ENCODE peak calls at places on chromosomes 7 and 10, in eight cellular contexts. C is A549, P is stomach, O is ovary, E is IMR-90, K is body of pancreas, Z is NB4, Y is right lobe of liver. I is an unnamed sample.

GRCh38 chr10:96359616-96360015 is 814 bp upstream of the OPALIN start:
- DNase-seq in K (no peak), E (no peak), Y (no peak), P (no peak), O (no peak), Z (no peak), C (no peak), I (no peak)

GRCh38 chr7:34062826-34063225 is 157.5 kb downstream of the BMPER start:
- DNase-seq in C (no peak), E (no peak), Y (no peak), O (no peak), K (no peak), P (no peak), Z (no peak), I (no peak)

GRCh38 chr7:85176197-85176596 is 10.7 kb downstream of the SEMA3D start:
- DNase-seq in Y (no peak), Z (no peak), O (no peak), C (no peak), P (no peak), K (no peak), E (peak), I (no peak)

GRCh38 chr10:127918570-127918969 is 11.7 kb downstream of the PTPRE start:
- DNase-seq in P (no peak), E (no peak), C (no peak), Y (no peak), K (peak), Z (peak), O (no peak), I (no peak)

GRCh38 chr10:91604462-91604935 is 28.4 kb downstream of the PPP1R3C start:
- DNase-seq in O (no peak), K (no peak), Z (no peak), Y (no peak), C (no peak), P (no peak), E (no peak), I (no peak)

GRCh38 chr7:158749396-158749795 is 44.8 kb upstream of the NCAPG2 start:
- DNase-seq in Z (no peak), Y (no peak), E (no peak), O (no peak), P (no peak), K (no peak), C (no peak), I (no peak)

GRCh38 chr10:79414714-79415113 is 30.7 kb downstream of the ZCCHC24 start:
- DNase-seq in Y (no peak), P (no peak), E (no peak), O (peak), Z (no peak), C (no peak), K (no peak), I (no peak)

GRCh38 chr10:69443354-69443753 is 7.9 kb upstream of the TSPAN15 start:
- DNase-seq in P (no peak), O (no peak), K (no peak), E (no peak), Y (no peak), Z (no peak), C (no peak), I (no peak)

GRCh38 chr10:24952146-24952700 is at the start of gene PRTFDC1:
- DNase-seq in E (no peak), P (peak), Y (no peak), Z (no peak), C (peak), K (peak), O (peak), I (peak)

GRCh38 chr7:100215895-100216294 is 3.9 kb upstream of the PVRIG start:
- DNase-seq in Y (peak), O (peak), K (no peak), E (peak), P (peak), Z (no peak), C (no peak), I (peak)

GRCh38 chr10:27742926-27743735 is 2.5 kb downstream of the MKX start:
- DNase-seq in C (no peak), O (peak), P (peak), Z (peak), Y (peak), K (peak), E (no peak), I (no peak)

GRCh38 chr7:128075536-128076095 is 44.4 kb upstream of the LRRC4 start:
- DNase-seq in C (no peak), E (no peak), P (no peak), K (no peak), Z (no peak), Y (no peak), O (no peak), I (no peak)

GRCh38 chr10:130611239-130611638 is 475.0 kb downstream of the GLRX3 start:
- DNase-seq in Y (no peak), Z (no peak), E (no peak), K (no peak), P (no peak), C (no peak), O (no peak), I (no peak)

GRCh38 chr10:34081347-34081743 is 733.8 kb downstream of the PARD3 start:
- DNase-seq in E (no peak), C (no peak), Z (no peak), Y (no peak), P (no peak), O (no peak), K (no peak), I (no peak)

GRCh38 chr7:23530355-23530754 is 1.4 kb downstream of the TRA2A start:
- DNase-seq in O (no peak), K (peak), E (peak), C (peak), P (no peak), Y (no peak), Z (peak), I (no peak)

GRCh38 chr10:87590705-87591588 is 68.7 kb upstream of the PAPSS2 start:
- DNase-seq in O (no peak), C (no peak), P (no peak), Y (no peak), E (peak), Z (no peak), K (no peak), I (no peak)

GRCh38 chr7:75915416-75916156 is 631 bp downstream of the POR start:
- DNase-seq in E (peak), Y (peak), O (no peak), P (peak), Z (peak), C (no peak), K (peak), I (no peak)

GRCh38 chr10:13100349-13101294 is 659 bp downstream of the OPTN start:
- DNase-seq in O (no peak), Z (no peak), C (peak), K (peak), E (peak), P (peak), Y (peak), I (peak)

GRCh38 chr7:34061175-34061574 is 155.8 kb downstream of the BMPER start:
- DNase-seq in E (peak), P (no peak), O (no peak), K (no peak), Z (no peak), Y (no peak), C (peak), I (no peak)

GRCh38 chr7:54831046-54831643 is 72.1 kb upstream of the SEC61G start:
- DNase-seq in C (peak), P (no peak), Z (no peak), E (peak), O (no peak), K (no peak), Y (no peak), I (no peak)

GRCh38 chr7:116169060-116169459 is 41.3 kb upstream of the TES start:
- DNase-seq in K (no peak), Z (no peak), E (peak), Y (no peak), O (no peak), C (peak), P (no peak), I (no peak)

GRCh38 chr10:8056378-8056777 is 1.9 kb downstream of the GATA3 start:
- DNase-seq in O (no peak), C (no peak), Y (no peak), P (no peak), E (no peak), K (no peak), Z (no peak), I (no peak)

GRCh38 chr7:27213904-27214586 is 14.2 kb upstream of the HOXA13 start:
- DNase-seq in O (no peak), P (no peak), Y (no peak), K (no peak), E (no peak), Z (no peak), C (no peak), I (no peak)

GRCh38 chr7:27217951-27218350 is 18.1 kb upstream of the HOXA13 start:
- DNase-seq in C (no peak), P (no peak), Y (no peak), Z (no peak), K (no peak), E (no peak), O (no peak), I (no peak)

GRCh38 chr7:27213150-27213903 is 13.4 kb upstream of the HOXA13 start:
- DNase-seq in O (no peak), K (no peak), Z (no peak), C (no peak), P (no peak), Y (no peak), E (no peak), I (no peak)

GRCh38 chr7:27214587-27214950 is 14.7 kb upstream of the HOXA13 start:
- DNase-seq in P (no peak), Z (no peak), O (no peak), Y (no peak), C (no peak), K (no peak), E (no peak), I (no peak)

GRCh38 chr7:27215356-27215755 is 15.5 kb upstream of the HOXA13 start:
- DNase-seq in K (no peak), O (no peak), C (no peak), Z (no peak), E (no peak), Y (no peak), P (no peak), I (no peak)
- TF ChIP-seq POLR2A in K (no peak), O (no peak), C (no peak), Z (no peak), E (no peak), Y (no peak), P (no peak), I (no peak)

DNA sequence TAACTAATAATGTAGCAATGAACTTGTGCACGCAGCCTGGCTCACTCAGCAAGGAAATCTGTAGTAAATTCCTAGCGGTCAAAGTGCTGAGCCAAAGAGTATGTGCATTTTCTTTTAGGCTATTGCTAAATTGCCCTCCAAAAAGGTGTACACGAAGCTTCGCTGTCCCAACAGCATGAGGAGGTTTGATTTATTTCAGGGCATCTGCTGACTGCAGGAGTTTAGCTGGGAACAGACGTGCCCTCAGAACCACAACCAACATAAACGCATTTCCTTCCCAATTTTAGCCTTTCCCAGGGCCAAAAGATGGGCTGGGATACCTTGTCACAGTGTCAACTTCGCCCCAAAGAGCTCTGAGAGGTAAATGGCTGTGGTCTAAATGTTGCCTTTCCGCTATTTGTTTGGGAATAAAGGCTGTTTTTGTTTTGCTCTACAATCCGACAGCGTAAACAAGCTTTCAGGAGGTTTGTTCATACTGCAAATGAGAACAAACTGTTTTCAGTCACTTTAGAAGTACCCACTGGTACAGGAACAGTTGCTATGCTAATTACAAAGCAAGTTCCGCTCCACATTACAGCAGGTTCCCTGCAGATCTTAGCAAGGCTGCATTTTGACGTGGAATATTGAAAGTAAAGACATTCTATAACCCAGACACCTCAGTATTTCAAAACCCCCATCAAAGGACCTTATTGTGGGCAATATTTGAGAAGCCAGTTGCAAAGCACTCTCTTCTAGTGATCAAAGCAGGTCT is 16.7 kb downstream of the VSIR start:
- DNase-seq in P (no peak), O (no peak), K (peak), E (no peak), C (no peak), Z (no peak), Y (no peak), I (no peak)
- TF ChIP-seq POLR2A in P (no peak), O (no peak), K (no peak), E (no peak), C (no peak), Z (no peak), Y (no peak), I (no peak)

DNA sequence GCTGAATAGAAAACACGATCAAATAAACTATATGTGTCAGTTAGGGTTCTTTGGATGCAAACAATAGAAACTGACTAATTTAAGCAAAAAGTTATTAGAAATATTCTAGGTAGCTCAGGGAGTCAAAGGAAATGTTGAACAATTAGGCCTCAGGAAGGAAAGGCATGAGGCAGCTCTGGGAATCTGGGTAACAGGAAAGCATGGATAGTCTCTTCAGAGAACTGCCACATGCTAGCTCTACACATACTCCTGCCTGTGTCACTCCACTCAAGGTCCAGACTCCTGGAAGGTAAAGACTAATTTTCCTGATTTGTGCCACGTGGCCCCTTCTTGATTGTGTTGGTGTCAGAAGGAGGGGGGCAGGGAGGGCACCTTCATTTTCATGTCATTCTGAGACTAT is 23.8 kb upstream of the PTTG1IP2 start:
- DNase-seq in Z (no peak), Y (no peak), K (no peak), O (no peak), E (no peak), C (no peak), P (no peak), I (no peak)
- TF ChIP-seq POLR2A in Z (no peak), Y (no peak), K (no peak), O (no peak), E (no peak), C (no peak), P (no peak), I (no peak)

DNA sequence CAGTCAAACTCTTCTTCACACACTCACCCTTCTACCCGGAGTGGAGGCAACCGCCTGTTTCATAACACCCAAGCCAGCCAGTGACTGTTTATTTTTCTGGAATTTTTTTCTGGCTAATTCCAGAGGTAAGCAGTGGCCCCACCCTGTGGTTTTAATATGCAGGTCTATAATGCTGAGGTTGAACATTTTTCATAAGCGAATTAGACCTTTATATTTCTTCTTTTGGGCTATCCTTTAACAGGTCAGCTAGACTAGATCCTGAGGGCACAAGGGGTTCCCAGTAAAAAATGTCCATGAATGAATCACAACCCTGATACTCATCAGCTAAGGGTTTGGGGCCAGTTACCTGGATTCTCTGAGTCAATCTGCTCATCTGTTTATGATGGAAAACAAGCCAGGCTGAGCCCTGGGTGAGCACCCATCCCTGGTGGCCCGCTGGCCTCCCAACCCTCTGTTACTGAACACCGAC is 76.2 kb downstream of the GRB10 start:
- DNase-seq in Y (peak), K (no peak), E (no peak), O (no peak), Z (no peak), P (no peak), C (no peak), I (no peak)
- TF ChIP-seq POLR2A in Y (no peak), K (no peak), E (no peak), O (no peak), Z (no peak), P (no peak), C (no peak), I (no peak)

GRCh38 chr7:27151945-27152815 is at the start of gene HOXA3:
- DNase-seq in O (no peak), Y (peak), P (peak), E (peak), Z (peak), C (no peak), K (peak), I (peak)

GRCh38 chr7:27149817-27150567 is 2.4 kb downstream of the HOXA3 start:
- DNase-seq in Z (no peak), P (no peak), Y (no peak), O (no peak), C (no peak), E (no peak), K (no peak), I (peak)

GRCh38 chr7:27148776-27149641 is 1.4 kb upstream of the HOXA6 start:
- DNase-seq in K (peak), E (no peak), C (no peak), Z (no peak), O (no peak), P (no peak), Y (no peak), I (no peak)

GRCh38 chr7:27151341-27151944 is 940 bp downstream of the HOXA3 start:
- DNase-seq in O (no peak), E (no peak), Y (peak), K (peak), C (no peak), Z (no peak), P (no peak), I (peak)

DNA sequence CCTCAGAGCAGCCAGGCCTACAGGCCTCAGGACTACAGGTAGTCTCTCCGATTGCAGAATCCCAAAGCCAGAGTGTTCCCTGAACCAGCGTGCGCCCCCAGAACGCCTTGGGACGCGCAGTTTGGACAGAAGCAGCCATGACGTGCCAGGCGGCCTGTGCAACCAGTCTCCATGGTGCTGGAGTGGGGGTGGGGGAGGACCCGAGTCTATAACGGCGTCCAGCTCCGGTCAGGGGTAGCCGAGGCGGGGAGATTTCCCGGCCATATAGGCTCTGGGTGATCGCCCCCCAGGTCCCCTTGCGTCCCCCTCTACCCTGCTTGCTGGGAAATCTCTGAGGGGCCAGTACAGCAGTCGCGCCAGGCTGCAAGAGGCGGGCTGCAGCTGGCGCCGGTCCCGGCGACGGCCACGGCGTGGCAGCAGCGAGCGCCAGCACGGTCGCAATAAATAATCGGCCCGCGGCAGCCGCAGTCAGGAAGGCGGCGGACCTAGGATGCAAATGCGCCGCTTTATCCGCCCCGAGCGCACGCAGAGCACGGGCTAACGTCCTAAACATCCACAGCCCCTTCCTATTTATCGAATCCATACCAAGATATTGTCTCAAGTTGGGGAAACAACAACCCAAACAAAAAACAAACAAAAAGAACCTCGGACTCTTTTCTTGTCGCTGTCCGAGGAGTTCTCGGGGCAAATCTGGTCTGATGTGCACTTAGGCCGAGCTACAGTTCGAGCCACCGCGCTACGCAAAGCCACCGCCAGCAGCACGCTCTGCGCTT is 1.6 kb downstream of the HOXA3 start:
- DNase-seq in P (peak), Z (peak), Y (no peak), K (peak), E (peak), C (peak), O (peak), I (peak)
- TF ChIP-seq POLR2A in P (no peak), Z (peak), Y (no peak), K (no peak), E (peak), C (peak), O (no peak), I (no peak)

DNA sequence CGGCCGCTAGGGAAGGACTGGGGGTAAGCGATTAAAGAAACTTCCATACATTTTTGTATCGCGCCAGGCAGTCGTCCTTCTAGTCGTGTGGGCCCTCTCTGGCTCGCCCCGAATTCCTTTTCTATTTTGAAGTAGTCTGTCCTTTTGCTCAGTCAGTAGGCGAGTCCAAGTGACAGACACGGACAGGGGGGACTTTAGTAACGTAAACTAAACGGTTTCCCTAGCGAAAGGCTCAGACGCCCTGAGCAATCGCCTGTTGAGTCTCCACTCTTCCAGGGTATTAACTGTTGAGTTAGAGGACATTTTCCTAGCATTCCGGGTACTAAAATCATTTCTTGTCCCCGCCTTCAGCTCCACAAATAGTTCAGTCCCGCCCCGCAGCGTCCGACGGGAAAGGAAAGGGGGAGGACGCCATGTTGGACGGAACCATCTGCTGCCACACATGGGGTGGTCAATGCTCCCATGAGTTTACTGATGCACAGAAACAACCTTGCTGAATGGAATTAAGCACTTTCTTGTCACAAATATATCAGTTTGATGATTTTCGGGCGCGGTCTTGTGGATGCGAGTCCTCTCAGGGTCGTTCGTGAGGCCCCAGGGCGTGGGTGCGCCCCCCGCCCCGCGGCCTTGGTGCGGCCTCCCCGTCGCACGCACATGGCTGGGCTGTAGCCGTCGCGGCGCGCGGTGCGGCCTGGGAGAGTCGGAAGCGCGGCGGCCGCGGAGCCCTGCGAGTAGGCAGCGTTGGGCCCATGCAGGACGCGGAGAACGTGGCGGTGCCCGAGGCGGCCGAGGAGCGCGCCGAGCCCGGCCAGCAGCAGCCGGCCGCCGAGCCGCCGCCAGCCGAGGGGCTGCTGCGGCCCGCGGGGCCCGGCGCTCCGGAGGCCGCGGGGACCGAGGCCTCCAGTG is at the start of gene EIF3B:
- DNase-seq in C (peak), P (peak), Y (peak), E (peak), K (peak), O (peak), Z (peak), I (peak)
- TF ChIP-seq POLR2A in C (peak), P (no peak), Y (peak), E (peak), K (peak), O (peak), Z (peak), I (no peak)

I was measured in heart left ventricle.